ENCODE peak calls at places on chromosomes 6 and 20, in five cellular contexts. J is left cardiac atrium, C is adipocyte, H is nephron progenitor cell, F is neuronal stem cell. B is an unnamed sample.

GRCh38 chr20:41956316-41957050 is 338.3 kb upstream of the CHD6 start:
- DNase-seq in J (no peak), C (no peak), H (peak), F (peak), B (peak)

GRCh38 chr6:113690957-113691656 is 166.0 kb upstream of the MARCKS start:
- DNase-seq in J (no peak), C (no peak), H (no peak), F (no peak), B (no peak)

GRCh38 chr6:142851601-142852000 is 93.4 kb downstream of the HIVEP2 start:
- DNase-seq in J (no peak), C (peak), H (no peak), F (no peak), B (no peak)

GRCh38 chr20:56885521-56885920 is 256.4 kb downstream of the TFAP2C start:
- DNase-seq in J (no peak), C (no peak), H (no peak), F (no peak), B (no peak)

GRCh38 chr20:45343867-45344721 is 4.1 kb downstream of the SDC4 start:
- DNase-seq in J (peak), C (peak), H (no peak), F (no peak), B (peak)

GRCh38 chr20:23273776-23274175 is 76.8 kb upstream of the NXT1 start:
- DNase-seq in J (no peak), C (no peak), H (no peak), F (no peak), B (no peak)

GRCh38 chr6:21511891-21512550 is 81.5 kb upstream of the SOX4 start:
- DNase-seq in J (no peak), C (no peak), H (no peak), F (no peak), B (no peak)

GRCh38 chr6:75117701-75118100 is 88.2 kb downstream of the COL12A1 start:
- DNase-seq in J (no peak), C (no peak), H (no peak), F (no peak), B (no peak)

GRCh38 chr20:23008673-23009072 is 26.4 kb upstream of the SSTR4 start:
- DNase-seq in J (no peak), C (no peak), H (no peak), F (no peak), B (no peak)

GRCh38 chr6:70254784-70255183 is 48.1 kb downstream of the COL9A1 start:
- DNase-seq in J (no peak), C (no peak), H (no peak), F (no peak), B (no peak)

GRCh38 chr20:7695622-7696021 is 244.6 kb downstream of the HAO1 start:
- DNase-seq in J (no peak), C (peak), H (no peak), F (no peak), B (no peak)

GRCh38 chr20:22729180-22729579 is 144.8 kb upstream of the FOXA2 start:
- DNase-seq in J (no peak), C (no peak), H (no peak), F (no peak), B (no peak)

GRCh38 chr20:58407966-58408557 is 19.0 kb downstream of the VAPB start:
- DNase-seq in J (no peak), C (no peak), H (no peak), F (no peak), B (no peak)

GRCh38 chr20:50339196-50339901 is 148.7 kb downstream of the CEBPB start:
- DNase-seq in J (no peak), C (peak), H (no peak), F (no peak), B (no peak)

GRCh38 chr6:6556738-6557503 is 31.6 kb upstream of the LY86 start:
- DNase-seq in J (peak), C (peak), H (peak), F (peak), B (peak)

GRCh38 chr20:5090191-5090590 is 29.6 kb downstream of the PCNA start:
- DNase-seq in J (no peak), C (no peak), H (no peak), F (no peak), B (peak)

GRCh38 chr20:50308166-50308512 is 117.5 kb downstream of the CEBPB start:
- DNase-seq in J (no peak), C (peak), H (no peak), F (no peak), B (no peak)

GRCh38 chr6:143745160-143746133 is 67.7 kb downstream of the PHACTR2 start:
- DNase-seq in J (no peak), C (peak), H (peak), F (peak), B (no peak)

GRCh38 chr20:42308980-42309524 is 690.9 kb upstream of the CHD6 start:
- DNase-seq in J (no peak), C (no peak), H (no peak), F (no peak), B (no peak)

GRCh38 chr6:33279971-33280511 is 3.1 kb downstream of the B3GALT4 start:
- DNase-seq in J (no peak), C (peak), H (peak), F (no peak), B (peak)

GRCh38 chr6:96391776-96392175 is 129.8 kb upstream of the UFL1 start:
- DNase-seq in J (no peak), C (no peak), H (peak), F (peak), B (no peak)

GRCh38 chr20:58682656-58683055 is 9.9 kb upstream of the NPEPL1 start:
- DNase-seq in J (no peak), C (no peak), H (no peak), F (no peak), B (no peak)

GRCh38 chr20:4401601-4402000 is 320.1 kb upstream of the PRND start:
- DNase-seq in J (no peak), C (peak), H (no peak), F (no peak), B (no peak)

GRCh38 chr6:107585815-107586435 is 96.0 kb downstream of the SOBP start:
- DNase-seq in J (no peak), C (no peak), H (no peak), F (no peak), B (no peak)

GRCh38 chr6:121615493-121615892 is 180.0 kb downstream of the GJA1 start:
- DNase-seq in J (no peak), C (no peak), H (no peak), F (no peak), B (no peak)

GRCh38 chr6:135090819-135091218 is 36.2 kb upstream of the HBS1L start:
- DNase-seq in J (no peak), C (no peak), H (no peak), F (no peak), B (no peak)

B was measured in AML-193.